ENCODE peak calls at places on chromosome 2, in ten cellular contexts. One of them, this sample, is unnamed.

GRCh38 chr2:241777167-241777685 is 604 bp downstream of the GAL3ST2 start:
- DNase-seq in esophagus squamous epithelium: no peak
- DNase-seq in neural progenitor cell: no peak
- DNase-seq in GM23338: no peak
- DNase-seq in astrocyte: no peak
- DNase-seq in OCI-LY7: no peak
- DNase-seq in WTC11: no peak
- DNase-seq in kidney epithelial cell: no peak
- DNase-seq in mammary epithelial cell: no peak
- DNase-seq in lower lobe of right lung: no peak
- DNase-seq in this sample: no peak

GRCh38 chr2:210544839-210545238 is 11.6 kb upstream of the CPS1 start:
- DNase-seq in esophagus squamous epithelium: no peak
- DNase-seq in neural progenitor cell: no peak
- DNase-seq in GM23338: no peak
- DNase-seq in astrocyte: no peak
- DNase-seq in OCI-LY7: no peak
- DNase-seq in WTC11: no peak
- DNase-seq in kidney epithelial cell: no peak
- DNase-seq in mammary epithelial cell: no peak
- DNase-seq in lower lobe of right lung: no peak
- DNase-seq in this sample: no peak

GRCh38 chr2:5834491-5834890 is 142.3 kb downstream of the SOX11 start:
- DNase-seq in esophagus squamous epithelium: no peak
- DNase-seq in neural progenitor cell: no peak
- DNase-seq in GM23338: no peak
- DNase-seq in astrocyte: no peak
- DNase-seq in OCI-LY7: no peak
- DNase-seq in WTC11: no peak
- DNase-seq in kidney epithelial cell: no peak
- DNase-seq in mammary epithelial cell: no peak
- DNase-seq in lower lobe of right lung: no peak
- DNase-seq in this sample: no peak

GRCh38 chr2:216490061-216490460 is 8.6 kb upstream of the RPL37A start:
- DNase-seq in esophagus squamous epithelium: no peak
- DNase-seq in neural progenitor cell: no peak
- DNase-seq in GM23338: no peak
- DNase-seq in astrocyte: peak; percentile 74
- DNase-seq in OCI-LY7: no peak
- DNase-seq in WTC11: no peak
- DNase-seq in kidney epithelial cell: peak; percentile 18
- DNase-seq in mammary epithelial cell: peak; percentile 51
- DNase-seq in lower lobe of right lung: no peak
- DNase-seq in this sample: no peak

GRCh38 chr2:47223980-47224379 is 68.9 kb upstream of the STPG4 start:
- DNase-seq in esophagus squamous epithelium: no peak
- DNase-seq in neural progenitor cell: no peak
- DNase-seq in GM23338: no peak
- DNase-seq in astrocyte: peak; percentile 59
- DNase-seq in OCI-LY7: no peak
- DNase-seq in WTC11: no peak
- DNase-seq in kidney epithelial cell: no peak
- DNase-seq in mammary epithelial cell: no peak
- DNase-seq in lower lobe of right lung: no peak
- DNase-seq in this sample: no peak

GRCh38 chr2:41779873-41780272 is 267.9 kb upstream of the PKDCC start:
- DNase-seq in esophagus squamous epithelium: no peak
- DNase-seq in neural progenitor cell: no peak
- DNase-seq in GM23338: peak; percentile 26
- DNase-seq in astrocyte: no peak
- DNase-seq in OCI-LY7: no peak
- DNase-seq in WTC11: no peak
- DNase-seq in kidney epithelial cell: no peak
- DNase-seq in mammary epithelial cell: no peak
- DNase-seq in lower lobe of right lung: no peak
- DNase-seq in this sample: no peak

GRCh38 chr2:238938460-238939055 is 90.7 kb downstream of the TWIST2 start:
- DNase-seq in esophagus squamous epithelium: no peak
- DNase-seq in neural progenitor cell: no peak
- DNase-seq in GM23338: no peak
- DNase-seq in astrocyte: peak; percentile 99
- DNase-seq in OCI-LY7: no peak
- DNase-seq in WTC11: no peak
- DNase-seq in kidney epithelial cell: no peak
- DNase-seq in mammary epithelial cell: peak; percentile 49
- DNase-seq in lower lobe of right lung: no peak
- DNase-seq in this sample: peak; percentile 66

GRCh38 chr2:182870227-182870626 is 3.8 kb upstream of the FRZB start:
- DNase-seq in esophagus squamous epithelium: no peak
- DNase-seq in neural progenitor cell: peak; percentile 65
- DNase-seq in GM23338: peak; percentile 90
- DNase-seq in astrocyte: no peak
- DNase-seq in OCI-LY7: peak; percentile 59
- DNase-seq in WTC11: peak; percentile 79
- DNase-seq in kidney epithelial cell: no peak
- DNase-seq in mammary epithelial cell: no peak
- DNase-seq in lower lobe of right lung: no peak
- DNase-seq in this sample: no peak

GRCh38 chr2:179898873-179899272 is 37.5 kb upstream of the ZNF385B start:
- DNase-seq in esophagus squamous epithelium: no peak
- DNase-seq in neural progenitor cell: peak; percentile 73
- DNase-seq in GM23338: peak; percentile 91
- DNase-seq in astrocyte: peak; percentile 2
- DNase-seq in OCI-LY7: peak; percentile 92
- DNase-seq in WTC11: peak; percentile 67
- DNase-seq in kidney epithelial cell: no peak
- DNase-seq in mammary epithelial cell: peak; percentile 26
- DNase-seq in lower lobe of right lung: no peak
- DNase-seq in this sample: no peak
- TF ChIP-seq CTCF in esophagus squamous epithelium: no peak
- TF ChIP-seq CTCF in neural progenitor cell: peak; percentile 67
- TF ChIP-seq CTCF in GM23338: peak; percentile 91
- TF ChIP-seq CTCF in astrocyte: peak; percentile 21
- TF ChIP-seq CTCF in OCI-LY7: peak; percentile 94
- TF ChIP-seq CTCF in WTC11: peak; percentile 35
- TF ChIP-seq CTCF in kidney epithelial cell: peak; percentile 22
- TF ChIP-seq CTCF in mammary epithelial cell: peak; percentile 43
- TF ChIP-seq CTCF in lower lobe of right lung: no peak
- TF ChIP-seq CTCF in this sample: no peak

GRCh38 chr2:11319939-11320338 is 24.5 kb downstream of the ROCK2 start:
- DNase-seq in esophagus squamous epithelium: no peak
- DNase-seq in neural progenitor cell: no peak
- DNase-seq in GM23338: no peak
- DNase-seq in astrocyte: peak; percentile 89
- DNase-seq in OCI-LY7: no peak
- DNase-seq in WTC11: no peak
- DNase-seq in kidney epithelial cell: no peak
- DNase-seq in mammary epithelial cell: no peak
- DNase-seq in lower lobe of right lung: no peak
- DNase-seq in this sample: no peak

GRCh38 chr2:11321847-11322246 is 22.6 kb downstream of the ROCK2 start:
- DNase-seq in esophagus squamous epithelium: no peak
- DNase-seq in neural progenitor cell: no peak
- DNase-seq in GM23338: no peak
- DNase-seq in astrocyte: no peak
- DNase-seq in OCI-LY7: no peak
- DNase-seq in WTC11: no peak
- DNase-seq in kidney epithelial cell: no peak
- DNase-seq in mammary epithelial cell: no peak
- DNase-seq in lower lobe of right lung: no peak
- DNase-seq in this sample: no peak

GRCh38 chr2:11315074-11315705 is 29.2 kb downstream of the ROCK2 start:
- DNase-seq in esophagus squamous epithelium: no peak
- DNase-seq in neural progenitor cell: no peak
- DNase-seq in GM23338: no peak
- DNase-seq in astrocyte: no peak
- DNase-seq in OCI-LY7: no peak
- DNase-seq in WTC11: no peak
- DNase-seq in kidney epithelial cell: no peak
- DNase-seq in mammary epithelial cell: no peak
- DNase-seq in lower lobe of right lung: no peak
- DNase-seq in this sample: no peak

GRCh38 chr2:11325961-11326691 is 18.3 kb downstream of the ROCK2 start:
- DNase-seq in esophagus squamous epithelium: no peak
- DNase-seq in neural progenitor cell: no peak
- DNase-seq in GM23338: no peak
- DNase-seq in astrocyte: no peak
- DNase-seq in OCI-LY7: no peak
- DNase-seq in WTC11: no peak
- DNase-seq in kidney epithelial cell: no peak
- DNase-seq in mammary epithelial cell: no peak
- DNase-seq in lower lobe of right lung: no peak
- DNase-seq in this sample: no peak

DNA sequence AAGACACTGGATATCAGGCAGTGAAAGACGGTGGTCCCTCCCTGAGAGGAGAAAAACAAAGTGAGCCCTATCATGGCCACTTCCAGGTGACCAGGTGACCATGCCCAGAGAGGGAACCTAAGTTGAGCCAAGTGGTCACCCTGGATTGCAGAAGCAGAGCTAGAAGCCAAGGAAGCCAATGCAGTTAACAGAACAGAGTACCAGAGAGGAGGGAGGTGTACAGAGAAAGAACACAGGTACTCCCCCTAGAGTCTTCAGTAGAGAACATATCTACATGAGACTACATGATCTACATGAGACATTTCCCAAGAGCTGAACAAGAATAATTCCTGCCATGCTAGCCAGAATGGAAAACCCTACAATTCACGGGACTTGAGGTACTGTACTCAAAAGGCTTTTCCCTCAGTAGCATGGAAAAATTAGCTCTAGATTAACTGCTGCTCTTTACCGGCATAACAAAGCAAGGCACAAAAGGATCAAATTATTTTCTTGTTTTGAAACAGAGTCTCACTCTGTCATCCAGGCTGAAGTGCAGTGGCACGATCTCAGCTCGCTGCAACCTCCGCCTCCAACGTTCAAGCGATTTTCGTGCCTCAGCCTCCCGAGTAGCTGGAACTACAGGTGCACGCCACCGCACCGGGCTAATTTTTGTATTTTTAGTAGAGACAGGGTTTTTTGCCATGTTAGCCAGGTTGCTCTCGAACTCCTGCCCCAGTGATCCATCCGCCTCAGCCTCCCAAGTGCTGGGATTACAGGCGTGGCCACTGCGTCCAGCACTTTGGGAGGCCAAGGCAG is 23.5 kb downstream of the ROCK2 start:
- DNase-seq in esophagus squamous epithelium: no peak
- DNase-seq in neural progenitor cell: no peak
- DNase-seq in GM23338: peak; percentile 27
- DNase-seq in astrocyte: no peak
- DNase-seq in OCI-LY7: no peak
- DNase-seq in WTC11: no peak
- DNase-seq in kidney epithelial cell: no peak
- DNase-seq in mammary epithelial cell: no peak
- DNase-seq in lower lobe of right lung: no peak
- DNase-seq in this sample: no peak
- TF ChIP-seq CTCF in esophagus squamous epithelium: no peak
- TF ChIP-seq CTCF in neural progenitor cell: peak; percentile 15
- TF ChIP-seq CTCF in GM23338: peak; percentile 33
- TF ChIP-seq CTCF in astrocyte: no peak
- TF ChIP-seq CTCF in OCI-LY7: peak; percentile 24
- TF ChIP-seq CTCF in WTC11: no peak
- TF ChIP-seq CTCF in kidney epithelial cell: no peak
- TF ChIP-seq CTCF in mammary epithelial cell: peak; percentile 15
- TF ChIP-seq CTCF in lower lobe of right lung: no peak
- TF ChIP-seq CTCF in this sample: no peak

GRCh38 chr2:149040451-149040850 is 2.0 kb downstream of the LYPD6B start:
- DNase-seq in esophagus squamous epithelium: no peak
- DNase-seq in neural progenitor cell: peak; percentile 47
- DNase-seq in GM23338: peak; percentile 89
- DNase-seq in astrocyte: no peak
- DNase-seq in OCI-LY7: peak; percentile 68
- DNase-seq in WTC11: peak; percentile 87
- DNase-seq in kidney epithelial cell: no peak
- DNase-seq in mammary epithelial cell: peak; percentile 24
- DNase-seq in lower lobe of right lung: no peak
- DNase-seq in this sample: no peak
- TF ChIP-seq CTCF in esophagus squamous epithelium: peak; percentile 23
- TF ChIP-seq CTCF in neural progenitor cell: peak; percentile 68
- TF ChIP-seq CTCF in GM23338: peak; percentile 95
- TF ChIP-seq CTCF in astrocyte: peak; percentile 32
- TF ChIP-seq CTCF in OCI-LY7: peak; percentile 85
- TF ChIP-seq CTCF in WTC11: peak; percentile 91
- TF ChIP-seq CTCF in kidney epithelial cell: peak; percentile 42
- TF ChIP-seq CTCF in mammary epithelial cell: peak; percentile 50
- TF ChIP-seq CTCF in lower lobe of right lung: peak; percentile 45
- TF ChIP-seq CTCF in this sample: no peak

GRCh38 chr2:164913640-164914346 is 41.5 kb downstream of the SLC38A11 start:
- DNase-seq in esophagus squamous epithelium: no peak
- DNase-seq in neural progenitor cell: no peak
- DNase-seq in GM23338: no peak
- DNase-seq in astrocyte: peak; percentile 52
- DNase-seq in OCI-LY7: peak; percentile 11
- DNase-seq in WTC11: no peak
- DNase-seq in kidney epithelial cell: no peak
- DNase-seq in mammary epithelial cell: peak; percentile 65
- DNase-seq in lower lobe of right lung: no peak
- DNase-seq in this sample: no peak
- TF ChIP-seq CTCF in esophagus squamous epithelium: peak; percentile 39
- TF ChIP-seq CTCF in neural progenitor cell: no peak
- TF ChIP-seq CTCF in GM23338: no peak
- TF ChIP-seq CTCF in astrocyte: peak; percentile 37
- TF ChIP-seq CTCF in OCI-LY7: peak; percentile 62
- TF ChIP-seq CTCF in WTC11: no peak
- TF ChIP-seq CTCF in kidney epithelial cell: peak; percentile 11
- TF ChIP-seq CTCF in mammary epithelial cell: peak; percentile 45
- TF ChIP-seq CTCF in lower lobe of right lung: peak; percentile 45
- TF ChIP-seq CTCF in this sample: no peak

GRCh38 chr2:193584001-193584400 is 1389.3 kb upstream of the TMEFF2 start:
- DNase-seq in esophagus squamous epithelium: no peak
- DNase-seq in neural progenitor cell: peak; percentile 65
- DNase-seq in GM23338: peak; percentile 79
- DNase-seq in astrocyte: no peak
- DNase-seq in OCI-LY7: no peak
- DNase-seq in WTC11: peak; percentile 66
- DNase-seq in kidney epithelial cell: no peak
- DNase-seq in mammary epithelial cell: peak; percentile 20
- DNase-seq in lower lobe of right lung: no peak
- DNase-seq in this sample: no peak
- TF ChIP-seq CTCF in esophagus squamous epithelium: no peak
- TF ChIP-seq CTCF in neural progenitor cell: peak; percentile 51
- TF ChIP-seq CTCF in GM23338: peak; percentile 90
- TF ChIP-seq CTCF in astrocyte: peak; percentile 39
- TF ChIP-seq CTCF in OCI-LY7: no peak
- TF ChIP-seq CTCF in WTC11: no peak
- TF ChIP-seq CTCF in kidney epithelial cell: peak; percentile 29
- TF ChIP-seq CTCF in mammary epithelial cell: peak; percentile 41
- TF ChIP-seq CTCF in lower lobe of right lung: no peak
- TF ChIP-seq CTCF in this sample: no peak

This sample was measured in omental fat pad.